ENCODE peak calls at places on chromosomes 7 and 10, in five cellular contexts. D, S, Q, X and E are unnamed samples.

GRCh38 chr7:44962483-44963251 is 16.1 kb downstream of the MYO1G start:
- DNase-seq in D (no peak), S (peak; percentile 27), Q (no peak), X (no peak), E (peak; percentile 24)

GRCh38 chr10:71771821-71772617 is 1.3 kb downstream of the VSIR start:
- DNase-seq in D (peak; percentile 57), S (peak; percentile 32), Q (peak; percentile 50), X (no peak), E (peak; percentile 75)

GRCh38 chr7:115676707-115677106 is 353.9 kb downstream of the TFEC start:
- DNase-seq in D (no peak), S (no peak), Q (no peak), X (no peak), E (no peak)

GRCh38 chr10:96588060-96588554 is 1.3 kb upstream of the TM9SF3 start:
- DNase-seq in D (no peak), S (no peak), Q (no peak), X (peak; percentile 36), E (peak; percentile 17)

GRCh38 chr7:59986-60675 is 132.2 kb upstream of the FAM20C start:
- DNase-seq in D (no peak), S (no peak), Q (no peak), X (no peak), E (no peak)

GRCh38 chr7:16318989-16319915 is 102.1 kb downstream of the CRPPA start:
- DNase-seq in D (peak; percentile 37), S (peak; percentile 60), Q (no peak), X (no peak), E (no peak)

GRCh38 chr7:110960811-110961210 is 130.1 kb upstream of the LRRN3 start:
- DNase-seq in D (no peak), S (no peak), Q (no peak), X (no peak), E (no peak)

GRCh38 chr7:473211-473734 is 46.4 kb downstream of the PDGFA start:
- DNase-seq in D (no peak), S (no peak), Q (no peak), X (no peak), E (no peak)

GRCh38 chr10:47038881-47039557 is 127.8 kb downstream of the PTPN20 start:
- DNase-seq in D (no peak), S (no peak), Q (peak; percentile 16), X (no peak), E (no peak)

GRCh38 chr10:34098817-34099567 is 716.1 kb downstream of the PARD3 start:
- DNase-seq in D (no peak), S (no peak), Q (no peak), X (no peak), E (no peak)

GRCh38 chr7:116386674-116387073 is 112.9 kb upstream of the CAV2 start:
- DNase-seq in D (no peak), S (no peak), Q (no peak), X (no peak), E (no peak)

GRCh38 chr7:112360681-112361080 is 89.6 kb upstream of the IFRD1 start:
- DNase-seq in D (no peak), S (no peak), Q (no peak), X (no peak), E (no peak)

GRCh38 chr7:143431109-143431508 is 12.1 kb upstream of the TAS2R60 start:
- DNase-seq in D (no peak), S (no peak), Q (no peak), X (no peak), E (no peak)

GRCh38 chr10:113056030-113056429 is 106.0 kb downstream of the TCF7L2 start:
- DNase-seq in D (no peak), S (no peak), Q (no peak), X (no peak), E (no peak)

GRCh38 chr7:50208335-50208982 is 96.1 kb upstream of the IKZF1 start:
- DNase-seq in D (no peak), S (no peak), Q (peak; percentile 26), X (no peak), E (peak; percentile 79)

GRCh38 chr7:132076301-132077049 is 499.8 kb downstream of the PLXNA4 start:
- DNase-seq in D (no peak), S (no peak), Q (no peak), X (no peak), E (no peak)

GRCh38 chr10:5564537-5565204 is 39.9 kb downstream of the CALML3 start:
- DNase-seq in D (no peak), S (no peak), Q (no peak), X (no peak), E (no peak)

GRCh38 chr7:149053386-149053785 is 25.1 kb upstream of the PDIA4 start:
- DNase-seq in D (no peak), S (no peak), Q (no peak), X (no peak), E (no peak)

GRCh38 chr10:114632869-114633715 is 25.0 kb downstream of the ABLIM1 start:
- DNase-seq in D (peak; percentile 70), S (peak; percentile 85), Q (peak; percentile 33), X (peak; percentile 43), E (no peak)

GRCh38 chr10:97869091-97870042 is 19.7 kb downstream of the GOLGA7B start:
- DNase-seq in D (peak; percentile 89), S (peak; percentile 78), Q (peak; percentile 81), X (peak; percentile 79), E (peak; percentile 96)

GRCh38 chr7:121099572-121099971 is 111.1 kb downstream of the CPED1 start:
- DNase-seq in D (no peak), S (no peak), Q (no peak), X (no peak), E (no peak)

GRCh38 chr7:72032934-72033333 is 379.2 kb downstream of the CALN1 start:
- DNase-seq in D (no peak), S (no peak), Q (no peak), X (no peak), E (no peak)

GRCh38 chr10:88080213-88080612 is 216.8 kb downstream of the PTEN start:
- DNase-seq in D (peak; percentile 37), S (peak; percentile 28), Q (no peak), X (peak; percentile 69), E (no peak)

GRCh38 chr10:118983263-118983662 is 46.3 kb upstream of the NANOS1 start:
- DNase-seq in D (no peak), S (no peak), Q (no peak), X (peak; percentile 19), E (peak; percentile 85)

GRCh38 chr7:139018910-139019309 is 16.9 kb downstream of the ZC3HAV1L start:
- DNase-seq in D (no peak), S (no peak), Q (no peak), X (no peak), E (no peak)

GRCh38 chr10:9596368-9596920 is 1421.2 kb upstream of the CELF2 start:
- DNase-seq in D (peak; percentile 10), S (peak; percentile 5), Q (no peak), X (no peak), E (no peak)
- TF ChIP-seq MAX in D (no peak), S (no peak), Q (no peak), X (no peak), E (no peak)

DNA sequence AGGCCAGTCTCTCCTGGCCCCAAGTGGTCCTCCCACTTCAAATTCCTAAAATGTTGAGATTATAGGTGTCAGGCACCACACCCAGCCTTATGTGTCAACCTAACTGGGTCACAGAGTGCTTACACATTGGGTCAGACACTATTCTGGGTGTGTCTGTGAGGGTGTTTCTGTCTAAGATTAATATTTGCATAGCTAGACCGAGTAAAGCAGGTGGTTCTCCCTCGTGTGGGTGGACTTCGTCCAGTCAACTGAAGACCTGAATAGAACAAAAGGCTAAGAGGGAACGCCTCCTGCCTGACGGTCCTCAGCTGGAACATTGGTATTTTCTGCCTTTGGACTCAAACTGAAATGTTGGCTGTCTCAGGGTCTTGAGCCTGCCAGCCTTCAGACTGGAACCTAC is 11.5 kb downstream of the PPIF start:
- DNase-seq in D (no peak), S (no peak), Q (no peak), X (peak; percentile 94), E (no peak)
- TF ChIP-seq MYC in D (no peak), S (no peak), Q (no peak), X (no peak), E (no peak)

GRCh38 chr10:125721035-125721434 is 1.5 kb downstream of the EDRF1 start:
- DNase-seq in D (no peak), S (no peak), Q (no peak), X (no peak), E (no peak)

GRCh38 chr10:125720002-125720382 is 483 bp downstream of the EDRF1 start:
- DNase-seq in D (no peak), S (no peak), Q (peak; percentile 6), X (peak; percentile 7), E (peak; percentile 23)

GRCh38 chr10:125722811-125723210 is 3.3 kb downstream of the EDRF1 start:
- DNase-seq in D (no peak), S (peak; percentile 24), Q (no peak), X (no peak), E (no peak)

DNA sequence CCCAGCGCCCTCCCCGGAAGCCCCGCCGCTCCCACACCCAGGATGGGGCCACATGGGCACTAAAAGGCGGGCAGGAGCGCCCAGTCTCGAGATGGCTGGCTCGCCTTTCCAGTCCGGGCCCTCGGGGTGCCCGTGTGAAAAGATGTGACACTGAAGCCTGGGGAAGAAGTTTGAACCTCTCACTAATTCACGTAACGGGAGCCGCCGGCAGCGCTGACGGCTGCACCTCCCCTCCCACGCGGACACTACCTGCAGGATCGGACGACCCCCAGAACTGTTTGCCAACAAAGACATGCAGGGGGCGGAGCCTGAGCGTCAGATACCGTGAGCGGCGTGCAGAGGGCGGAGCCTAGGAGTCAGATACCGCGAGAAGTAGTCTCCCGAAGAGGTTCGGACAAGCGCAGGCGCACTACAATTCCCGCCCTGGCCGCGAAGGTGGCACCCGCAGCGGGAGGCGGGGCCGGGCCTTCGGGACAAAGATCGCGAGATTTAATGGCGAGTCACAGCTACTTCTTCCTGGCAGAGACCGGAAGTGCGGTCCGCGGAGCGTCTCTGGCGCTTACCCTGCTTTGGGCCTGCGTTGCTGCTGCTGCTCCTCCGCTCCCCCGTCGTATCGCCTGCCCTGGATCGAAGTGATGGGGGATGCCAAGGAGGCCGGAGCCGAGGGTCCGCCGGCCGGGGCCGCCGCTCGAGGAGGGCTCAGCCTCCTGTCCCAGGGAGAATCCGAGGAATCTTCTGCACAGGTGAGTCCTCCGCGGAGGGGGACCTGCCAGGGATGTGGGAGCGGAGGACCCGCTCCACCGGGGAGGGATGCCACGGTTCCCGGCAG is at the start of gene EDRF1:
- DNase-seq in D (peak; percentile 99), S (peak; percentile 100), Q (peak; percentile 97), X (peak; percentile 97), E (peak; percentile 98)
- TF ChIP-seq POLR2A in D (peak; percentile 96), S (peak; percentile 97), Q (peak; percentile 89), X (peak; percentile 96), E (peak; percentile 94)

DNA sequence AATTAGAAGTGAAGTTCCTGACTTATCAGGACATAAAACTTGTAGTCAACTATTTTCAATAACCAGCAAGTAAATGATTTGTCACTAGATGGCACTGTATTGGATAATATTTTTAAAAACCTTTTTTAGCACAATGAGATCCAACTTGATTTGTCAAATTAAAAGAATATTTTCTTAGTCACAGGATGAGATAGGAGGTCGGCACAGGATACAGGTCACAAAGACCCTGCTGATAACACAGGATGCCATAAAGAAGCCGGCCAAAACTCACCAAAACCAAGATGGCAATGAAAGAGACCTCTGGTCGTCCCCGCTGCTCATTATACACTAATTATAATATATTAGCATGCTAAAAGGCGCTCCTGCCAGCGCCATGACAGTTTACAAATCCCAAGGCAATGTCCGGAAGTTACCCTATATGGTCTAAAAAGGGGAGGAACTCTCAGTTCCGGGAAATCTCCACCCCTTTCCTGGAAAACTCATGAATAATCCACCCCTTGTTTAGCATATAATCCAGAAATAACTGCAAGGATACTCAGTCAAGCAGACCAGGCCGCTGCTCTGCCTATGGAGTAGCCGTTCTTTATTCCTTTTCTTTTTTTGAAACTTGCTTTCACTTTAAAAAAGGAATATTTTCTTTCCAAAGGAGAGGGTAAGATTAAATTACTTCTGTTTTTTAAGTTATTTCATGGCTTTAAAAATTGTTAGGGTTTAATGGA is 255.7 kb upstream of the MKLN1 start:
- DNase-seq in D (peak; percentile 46), S (peak; percentile 96), Q (peak; percentile 99), X (no peak), E (peak; percentile 28)
- TF ChIP-seq MAX in D (no peak), S (no peak), Q (no peak), X (no peak), E (no peak)